ENCODE peak calls at places on chromosomes 16 and 17, in four cellular contexts. E is kidney; Q is effector memory CD4-positive, alpha-beta T cell; J is lung. A is an unnamed sample.

GRCh38 chr16:27690604-27691003 is 140.7 kb downstream of the KATNIP start:
- DNase-seq in E (peak), Q (no peak), J (no peak), A (no peak)

GRCh38 chr16:56848056-56848936 is 16.7 kb upstream of the SLC12A3 start:
- DNase-seq in E (no peak), Q (no peak), J (no peak), A (no peak)

GRCh38 chr16:74469946-74470478 is 48.7 kb upstream of the CLEC18B start:
- DNase-seq in E (no peak), Q (no peak), J (no peak), A (no peak)

GRCh38 chr17:7982666-7983065 is 19.7 kb upstream of the GUCY2D start:
- DNase-seq in E (no peak), Q (no peak), J (no peak), A (no peak)

GRCh38 chr17:65559802-65560627 is 1.4 kb downstream of the AXIN2 start:
- DNase-seq in E (peak), Q (no peak), J (no peak), A (no peak)

GRCh38 chr17:4110152-4110551 is 32.7 kb downstream of the ZZEF1 start:
- DNase-seq in E (no peak), Q (no peak), J (no peak), A (no peak)

GRCh38 chr17:2423271-2423670 is 22.4 kb upstream of the MNT start:
- DNase-seq in E (no peak), Q (no peak), J (no peak), A (peak)

GRCh38 chr17:36468903-36469635 is 17.4 kb upstream of the ZNHIT3 start:
- DNase-seq in E (peak), Q (no peak), J (no peak), A (no peak)

GRCh38 chr16:84278968-84279367 is 15.7 kb upstream of the WFDC1 start:
- DNase-seq in E (peak), Q (no peak), J (no peak), A (no peak)

GRCh38 chr17:82647593-82648164 is 565 bp downstream of the WDR45B start:
- DNase-seq in E (peak), Q (peak), J (peak), A (no peak)

GRCh38 chr17:82650723-82651122 is 2.5 kb upstream of the WDR45B start:
- DNase-seq in E (peak), Q (no peak), J (no peak), A (no peak)

GRCh38 chr17:82649501-82650261 is 1.4 kb upstream of the WDR45B start:
- DNase-seq in E (peak), Q (no peak), J (no peak), A (no peak)

GRCh38 chr17:82648165-82648668 is at the start of gene WDR45B:
- DNase-seq in E (peak), Q (peak), J (peak), A (peak)

GRCh38 chr17:82648761-82649474 is 674 bp upstream of the WDR45B start:
- DNase-seq in E (peak), Q (no peak), J (peak), A (no peak)
- H3K27ac ChIP-seq in E (peak), Q (no peak), J (peak), A (no peak)

DNA sequence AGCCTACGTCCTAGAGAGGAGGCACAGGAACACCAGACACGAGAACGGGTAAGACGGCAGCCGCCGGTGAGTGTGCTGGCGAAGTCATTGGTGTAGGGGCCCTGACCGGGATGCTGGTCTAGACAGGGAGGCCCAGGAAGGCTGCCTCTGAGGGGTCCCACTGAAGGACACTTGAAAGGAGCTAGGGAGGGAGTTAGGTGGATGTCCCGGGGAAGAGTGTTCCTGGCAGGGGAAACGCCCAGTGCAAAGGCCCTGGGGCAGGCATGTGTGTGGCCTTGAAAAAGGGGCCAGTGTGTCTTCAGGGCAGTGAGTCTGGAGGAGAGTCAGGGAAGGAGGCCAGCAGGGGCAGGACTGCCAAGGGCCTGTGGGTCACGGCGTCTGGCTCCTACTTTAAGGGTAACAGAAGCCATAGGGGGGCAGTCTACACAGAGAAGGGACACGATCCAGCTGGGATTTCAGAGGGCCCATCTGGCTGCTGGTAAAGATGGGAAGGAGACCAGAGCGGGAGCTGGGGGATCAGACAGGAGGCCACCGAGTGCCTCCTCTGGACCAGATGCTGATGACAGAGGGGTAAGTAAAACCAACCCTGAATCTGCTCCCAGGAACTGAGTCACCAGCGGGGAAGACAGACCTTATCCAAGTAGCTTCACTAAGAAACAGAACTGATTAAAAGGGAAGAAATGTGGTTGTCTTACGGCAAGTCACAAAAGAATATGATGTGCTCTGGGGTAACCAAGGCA is 115.9 kb downstream of the LITAF start:
- DNase-seq in E (no peak), Q (no peak), J (no peak), A (no peak)
- H3K27ac ChIP-seq in E (no peak), Q (no peak), J (no peak), A (no peak)

GRCh38 chr17:76658387-76658705 is 14.8 kb upstream of the ST6GALNAC1 start:
- DNase-seq in E (no peak), Q (no peak), J (no peak), A (no peak)
- H3K27ac ChIP-seq in E (no peak), Q (no peak), J (no peak), A (no peak)

GRCh38 chr16:4679156-4679853 is 14.1 kb upstream of the NUDT16L1 start:
- DNase-seq in E (no peak), Q (no peak), J (peak), A (no peak)
- H3K27ac ChIP-seq in E (peak), Q (peak), J (peak), A (peak)

DNA sequence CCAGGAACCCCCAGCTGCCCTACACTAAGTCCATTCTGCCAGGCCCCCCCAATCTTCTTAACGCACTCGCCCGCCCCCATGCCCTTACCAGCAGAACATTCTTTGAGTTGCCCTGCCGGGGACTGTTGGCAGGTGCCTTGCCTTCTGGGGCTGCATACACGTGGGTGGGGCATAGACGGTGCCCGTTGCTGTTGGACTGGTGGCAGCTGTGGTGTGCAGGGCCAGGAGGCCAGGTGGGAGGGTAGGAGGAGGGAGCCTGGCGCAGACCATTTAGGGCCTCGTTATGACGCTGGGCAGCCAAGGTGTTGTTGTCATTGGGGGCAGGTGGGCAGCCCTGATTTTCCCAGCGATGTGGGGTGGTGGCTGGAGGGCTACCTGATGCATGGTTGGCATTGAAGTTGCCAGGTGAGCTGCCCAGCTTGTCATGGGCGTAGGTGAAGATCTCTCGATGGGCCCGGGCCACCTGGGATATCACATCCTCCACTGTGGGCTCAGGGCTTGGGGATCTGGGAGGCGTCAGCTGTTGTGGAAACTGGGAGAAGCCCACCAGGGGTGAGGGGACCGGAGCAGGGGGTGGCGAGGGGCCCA is 4.9 kb downstream of the NR1D1 start:
- DNase-seq in E (peak), Q (no peak), J (no peak), A (no peak)
- H3K27ac ChIP-seq in E (peak), Q (peak), J (peak), A (no peak)

GRCh38 chr17:19338031-19338990 is 24.2 kb downstream of the B9D1 start:
- DNase-seq in E (no peak), Q (peak), J (peak), A (no peak)
- H3K27ac ChIP-seq in E (no peak), Q (no peak), J (no peak), A (no peak)

GRCh38 chr17:48639982-48640857 is 14.1 kb upstream of the HOXB9 start:
- DNase-seq in E (no peak), Q (no peak), J (no peak), A (no peak)
- H3K27ac ChIP-seq in E (no peak), Q (no peak), J (no peak), A (no peak)

GRCh38 chr17:44102845-44103622 is 20.4 kb downstream of the HDAC5 start:
- DNase-seq in E (no peak), Q (no peak), J (no peak), A (no peak)
- H3K27ac ChIP-seq in E (no peak), Q (no peak), J (peak), A (no peak)

GRCh38 chr16:88700322-88700635 is 5.9 kb downstream of the RNF166 start:
- DNase-seq in E (no peak), Q (no peak), J (no peak), A (no peak)
- H3K27ac ChIP-seq in E (peak), Q (peak), J (peak), A (no peak)